ENCODE peak calls at places on chromosomes 16 and 17, in seven cellular contexts. U is AG09309, D is fibroblast of lung, Q is ascending aorta, A is ovary, G is heart left ventricle, X is lower lobe of right lung. M is an unnamed sample.

GRCh38 chr17:61159415-61159814 is 240.2 kb upstream of the TBX2 start:
- DNase-seq in U (no peak), D (peak; percentile 43), Q (no peak), A (no peak), G (no peak), X (no peak), M (peak; percentile 41)

GRCh38 chr16:67155305-67156145 is 4.2 kb downstream of the TRADD start:
- DNase-seq in U (no peak), D (peak; percentile 72), Q (peak; percentile 84), A (peak; percentile 89), G (peak; percentile 91), X (peak; percentile 85), M (peak; percentile 83)

GRCh38 chr17:45430738-45431530 is 1.7 kb downstream of the ARHGAP27 start:
- DNase-seq in U (no peak), D (no peak), Q (no peak), A (no peak), G (no peak), X (peak; percentile 88), M (peak; percentile 36)

GRCh38 chr16:84633622-84634021 is 14.7 kb upstream of the KLHL36 start:
- DNase-seq in U (no peak), D (no peak), Q (peak; percentile 76), A (peak; percentile 96), G (peak; percentile 88), X (peak; percentile 74), M (peak; percentile 84)

GRCh38 chr17:64441772-64442549 is 7.0 kb upstream of the MILR1 start:
- DNase-seq in U (no peak), D (peak; percentile 52), Q (peak; percentile 69), A (no peak), G (no peak), X (peak; percentile 53), M (peak; percentile 92)

GRCh38 chr17:36657763-36658490 is 56.5 kb downstream of the MRM1 start:
- DNase-seq in U (no peak), D (no peak), Q (no peak), A (no peak), G (no peak), X (no peak), M (peak; percentile 15)

GRCh38 chr17:39923836-39924690 is 3.3 kb downstream of the ORMDL3 start:
- DNase-seq in U (no peak), D (no peak), Q (no peak), A (no peak), G (peak; percentile 55), X (no peak), M (peak; percentile 45)

GRCh38 chr17:8740486-8740885 is 4.2 kb downstream of the CCDC42 start:
- DNase-seq in U (no peak), D (no peak), Q (no peak), A (no peak), G (no peak), X (no peak), M (no peak)

GRCh38 chr17:5437721-5438317 is 1.1 kb downstream of the C1QBP start:
- DNase-seq in U (no peak), D (no peak), Q (no peak), A (no peak), G (no peak), X (no peak), M (peak; percentile 43)

GRCh38 chr17:30970757-30971567 is at the start of gene RNF135:
- DNase-seq in U (peak; percentile 46), D (peak; percentile 86), Q (peak; percentile 89), A (peak; percentile 83), G (peak; percentile 91), X (peak; percentile 90), M (peak; percentile 84)

GRCh38 chr17:47301161-47301560 is 22.6 kb upstream of the EFCAB13 start:
- DNase-seq in U (no peak), D (no peak), Q (no peak), A (no peak), G (no peak), X (no peak), M (no peak)
- H3K4me3 ChIP-seq in U (no peak overlapping the region), D (no peak overlapping the region), Q (no peak overlapping the region), A (no peak overlapping the region), G (no peak overlapping the region), X (no peak overlapping the region), M (no peak overlapping the region)

DNA sequence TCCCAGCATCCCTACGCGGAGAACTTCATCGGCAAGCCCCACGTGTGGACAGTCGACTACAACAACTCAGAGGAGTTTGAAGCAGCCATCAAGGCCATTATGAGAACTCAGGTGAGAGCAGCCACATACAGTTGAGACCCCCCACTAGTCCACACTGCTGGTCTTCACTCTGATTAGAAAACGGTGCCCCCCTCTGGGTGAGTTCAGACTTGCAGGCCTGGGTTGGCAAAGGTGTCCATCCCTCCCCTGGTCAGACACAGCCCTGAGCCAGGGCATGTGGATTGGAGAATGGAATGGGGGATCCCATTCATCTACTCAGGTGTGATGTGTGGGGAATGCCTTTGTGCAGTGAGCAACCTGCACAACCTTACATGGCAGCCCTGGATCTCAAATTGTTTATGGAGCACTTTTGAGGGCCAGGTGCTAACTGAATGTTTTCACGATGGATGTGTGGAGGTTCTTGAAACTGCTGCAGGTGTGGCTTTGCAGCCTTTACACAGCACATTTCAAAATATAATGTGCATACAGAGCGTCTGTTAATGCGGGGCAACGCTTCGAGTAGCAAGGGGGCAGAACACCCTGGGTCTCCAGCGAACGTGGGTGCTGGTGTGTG is 72.6 kb downstream of the MGAT5B start:
- DNase-seq in U (no peak), D (no peak), Q (no peak), A (no peak), G (no peak), X (no peak), M (peak; percentile 4)
- TF ChIP-seq CTCF in U (peak; percentile 15), D (peak; percentile 19), Q (peak; percentile 10), A (no peak), G (no peak), X (no peak), M (peak; percentile 42)

DNA sequence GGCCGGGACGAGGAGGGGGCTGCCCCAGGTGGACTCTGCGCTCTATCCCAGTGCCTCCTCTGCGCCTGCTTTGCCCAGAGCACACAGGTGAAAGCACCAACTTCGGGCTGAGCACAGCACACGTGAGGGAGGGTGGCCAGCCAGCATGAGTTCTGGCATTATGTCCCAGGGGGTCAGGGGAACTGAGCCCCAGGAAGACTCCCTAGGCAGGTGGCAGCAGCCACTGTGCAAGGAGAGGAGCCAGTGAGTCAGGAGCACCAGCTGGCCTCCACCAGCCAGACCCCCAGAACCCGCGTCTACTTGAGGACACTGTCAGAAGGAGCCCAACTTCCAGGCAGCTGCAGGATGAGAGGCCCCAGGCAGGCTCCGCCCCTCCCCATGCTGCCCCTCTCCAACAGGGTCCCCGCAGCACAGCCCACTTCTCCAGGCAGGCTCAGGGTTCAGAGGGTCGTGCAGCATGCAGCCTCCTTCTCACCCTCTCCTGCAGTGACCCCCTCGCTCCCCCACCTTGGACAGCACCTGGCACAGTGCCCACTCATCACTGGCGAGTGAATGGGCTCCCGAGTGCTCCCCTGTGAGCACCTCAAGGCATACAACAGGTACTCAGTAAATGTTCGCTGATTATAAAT is 44.2 kb upstream of the RASD1 start:
- DNase-seq in U (no peak), D (no peak), Q (no peak), A (no peak), G (peak; percentile 64), X (no peak), M (no peak)
- H3K4me3 ChIP-seq in U (no peak overlapping the region), D (no peak overlapping the region), Q (no peak overlapping the region), A (no peak overlapping the region), G (no peak overlapping the region), X (no peak overlapping the region), M (no peak overlapping the region)

GRCh38 chr16:48901712-48902374 is 291.9 kb upstream of the N4BP1 start:
- DNase-seq in U (no peak), D (peak; percentile 0), Q (no peak), A (no peak), G (no peak), X (no peak), M (no peak)
- TF ChIP-seq CTCF in U (no peak), D (peak; percentile 7), Q (no peak), A (no peak), G (no peak), X (no peak), M (no peak)

DNA sequence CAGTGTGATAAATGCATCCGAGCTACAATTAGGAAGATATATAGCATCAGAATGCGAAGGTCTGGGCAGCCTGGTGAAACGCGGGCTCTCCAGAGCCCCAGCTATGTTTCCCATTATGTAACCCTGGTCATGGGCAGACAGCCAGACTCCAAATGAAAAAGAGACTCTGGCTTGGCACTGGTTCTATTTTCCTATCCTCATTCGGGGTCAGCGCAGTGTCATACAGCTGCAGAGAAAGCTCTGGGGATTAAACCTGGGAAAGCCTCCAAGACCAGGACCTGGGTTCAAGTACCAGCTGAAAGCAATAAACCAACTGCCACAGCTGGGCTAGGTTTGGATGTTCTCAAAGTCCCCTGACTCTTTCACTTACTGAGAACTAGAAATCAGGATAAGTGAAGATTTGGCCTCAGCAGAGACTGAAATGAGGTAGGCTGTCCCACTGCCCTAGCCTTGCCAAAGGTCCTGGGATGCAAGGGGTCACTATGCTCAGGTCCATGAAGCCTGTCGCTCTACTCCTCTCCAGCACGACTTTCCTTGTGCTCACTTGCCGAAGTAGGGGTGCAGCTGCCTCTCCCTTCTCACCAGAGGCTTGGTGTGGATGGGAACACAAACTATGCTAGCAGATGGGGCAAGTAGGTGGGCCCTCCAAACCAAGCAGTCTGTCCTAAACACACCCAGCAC is 123.8 kb downstream of the SMG6 start:
- DNase-seq in U (peak; percentile 91), D (peak; percentile 100), Q (peak; percentile 85), A (peak; percentile 86), G (peak; percentile 71), X (no peak), M (peak; percentile 99)
- H3K4me3 ChIP-seq in U (no peak overlapping the region), D (no peak overlapping the region), Q (peak overlapping the region; percentile 15), A (no peak overlapping the region), G (no peak overlapping the region), X (no peak overlapping the region), M (no peak overlapping the region)

GRCh38 chr16:55911616-55912015 is 36.4 kb upstream of the CES5A start:
- DNase-seq in U (no peak), D (no peak), Q (no peak), A (no peak), G (no peak), X (no peak), M (no peak)

GRCh38 chr16:55907661-55908060 is 32.5 kb upstream of the CES5A start:
- DNase-seq in U (no peak), D (no peak), Q (no peak), A (no peak), G (no peak), X (no peak), M (no peak)

GRCh38 chr16:55909876-55910275 is 34.7 kb upstream of the CES5A start:
- DNase-seq in U (no peak), D (no peak), Q (no peak), A (no peak), G (no peak), X (no peak), M (no peak)

GRCh38 chr16:55905651-55906050 is 30.5 kb upstream of the CES5A start:
- DNase-seq in U (no peak), D (no peak), Q (no peak), A (no peak), G (no peak), X (no peak), M (no peak)

GRCh38 chr16:55908641-55909040 is 33.5 kb upstream of the CES5A start:
- DNase-seq in U (no peak), D (no peak), Q (no peak), A (no peak), G (no peak), X (no peak), M (no peak)
- TF ChIP-seq CTCF in U (no peak), D (no peak), Q (no peak), A (no peak), G (no peak), X (no peak), M (no peak)

GRCh38 chr17:48558731-48559608 is 14.1 kb upstream of the HOXB2 start:
- DNase-seq in U (no peak), D (peak; percentile 64), Q (peak; percentile 40), A (no peak), G (no peak), X (no peak), M (no peak)
- H3K4me3 ChIP-seq in U (no peak overlapping the region), D (peak overlapping the region; percentile 67), Q (peak overlapping the region; percentile 80), A (no peak overlapping the region), G (no peak overlapping the region), X (peak overlapping the region; percentile 36), M (no peak overlapping the region)

M was measured in choroid plexus epithelial cell.